ENCODE peak calls at places on chromosomes 11 and 22, in seven cellular contexts. K is H1, M is HepG2, S is SK-N-SH, F is GM12878, P is K562, X is GM12891. R is an unnamed sample.

GRCh38 chr11:9516113-9516512 is 55.3 kb downstream of the ZNF143 start:
- DNase-seq in K (no peak), M (no peak), S (no peak), F (no peak), P (no peak), X (no peak), R (no peak)

GRCh38 chr22:31952094-31952401 is 7.7 kb downstream of the YWHAH start:
- DNase-seq in K (no peak), M (no peak), S (peak), F (no peak), P (no peak), X (no peak), R (no peak)

GRCh38 chr11:124069429-124070401 is 28.6 kb upstream of the OR10G7 start:
- DNase-seq in K (peak), M (peak), S (peak), F (peak), P (peak), X (no peak), R (no peak)

GRCh38 chr22:49826603-49827306 is 918 bp downstream of the BRD1 start:
- DNase-seq in K (no peak), M (no peak), S (peak), F (no peak), P (peak), X (no peak), R (no peak)

GRCh38 chr22:25829808-25830777 is 88.1 kb downstream of the MYO18B start:
- DNase-seq in K (no peak), M (peak), S (no peak), F (no peak), P (no peak), X (no peak), R (no peak)

GRCh38 chr22:43482310-43482625 is 70.5 kb downstream of the MPPED1 start:
- DNase-seq in K (no peak), M (no peak), S (no peak), F (no peak), P (no peak), X (no peak), R (no peak)

GRCh38 chr22:31088233-31088986 is 7.3 kb downstream of the SMTN start:
- DNase-seq in K (no peak), M (no peak), S (peak), F (no peak), P (no peak), X (no peak), R (peak)

GRCh38 chr22:43249789-43250188 is 62.9 kb upstream of the TTLL12 start:
- DNase-seq in K (no peak), M (no peak), S (no peak), F (no peak), P (no peak), X (no peak), R (no peak)

GRCh38 chr11:66653123-66653522 is 14.6 kb downstream of the RBM4 start:
- DNase-seq in K (no peak), M (no peak), S (no peak), F (no peak), P (peak), X (no peak), R (no peak)

GRCh38 chr11:63879598-63879997 is 37.4 kb downstream of the RCOR2 start:
- DNase-seq in K (no peak), M (no peak), S (no peak), F (no peak), P (no peak), X (no peak), R (no peak)

GRCh38 chr22:39351689-39352214 is 2.0 kb downstream of the SYNGR1 start:
- DNase-seq in K (no peak), M (no peak), S (no peak), F (peak), P (no peak), X (no peak), R (peak)

DNA sequence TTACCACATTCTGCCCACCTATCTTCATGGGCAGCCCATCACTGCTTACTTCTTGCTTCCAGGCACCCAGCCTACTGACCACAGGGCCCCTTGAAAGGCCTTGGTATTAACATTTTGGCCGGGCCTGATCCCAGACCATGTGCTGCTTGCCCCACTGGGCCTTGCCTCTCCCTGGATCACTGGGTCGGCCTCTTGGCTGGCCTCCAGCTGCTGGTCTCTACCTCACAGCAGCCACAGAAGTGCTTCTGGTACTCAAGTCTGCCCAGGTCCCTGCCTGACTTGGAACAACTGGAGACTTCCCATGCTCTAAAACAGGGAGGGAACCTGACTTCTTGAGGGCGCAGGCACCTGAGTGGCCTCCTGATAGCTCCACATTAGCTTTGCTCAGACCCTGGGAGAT is 63.6 kb downstream of the THAP12 start:
- DNase-seq in K (no peak), M (no peak), S (no peak), F (no peak), P (no peak), X (no peak), R (no peak)
- TF ChIP-seq TAF1 in K (no peak), M (no peak), S (no peak), F (no peak), P (no peak), X (no peak), R (no peak)

GRCh38 chr11:128472128-128473110 is 114.9 kb downstream of the ETS1 start:
- DNase-seq in K (no peak), M (peak), S (no peak), F (peak), P (no peak), X (no peak), R (no peak)

GRCh38 chr11:128469220-128469619 is 118.1 kb downstream of the ETS1 start:
- DNase-seq in K (no peak), M (no peak), S (no peak), F (peak), P (no peak), X (no peak), R (peak)

GRCh38 chr11:128473631-128474030 is 113.7 kb downstream of the ETS1 start:
- DNase-seq in K (no peak), M (no peak), S (no peak), F (peak), P (no peak), X (no peak), R (no peak)

GRCh38 chr11:128470081-128470480 is 117.3 kb downstream of the ETS1 start:
- DNase-seq in K (no peak), M (no peak), S (no peak), F (no peak), P (no peak), X (no peak), R (no peak)

GRCh38 chr11:128471138-128471661 is 116.2 kb downstream of the ETS1 start:
- DNase-seq in K (no peak), M (no peak), S (no peak), F (peak), P (no peak), X (no peak), R (no peak)
- TF ChIP-seq TAF1 in K (no peak), M (no peak), S (no peak), F (peak), P (no peak), X (peak), R (no peak)

GRCh38 chr11:109772846-109773400 is 320.3 kb upstream of the ZC3H12C start:
- DNase-seq in K (no peak), M (no peak), S (peak), F (no peak), P (no peak), X (no peak), R (no peak)
- TF ChIP-seq TAF1 in K (no peak), M (no peak), S (no peak), F (no peak), P (no peak), X (no peak), R (no peak)

GRCh38 chr11:61777234-61778090 is 14.9 kb downstream of the TMEM258 start:
- DNase-seq in K (no peak), M (no peak), S (peak), F (no peak), P (no peak), X (peak), R (peak)
- TF ChIP-seq TAF1 in K (no peak), M (no peak), S (no peak), F (no peak), P (no peak), X (no peak), R (no peak)

GRCh38 chr11:121930004-121930965 is 185.7 kb downstream of the BLID start:
- DNase-seq in K (no peak), M (no peak), S (no peak), F (peak), P (no peak), X (no peak), R (no peak)
- TF ChIP-seq TAF1 in K (no peak), M (no peak), S (no peak), F (no peak), P (no peak), X (no peak), R (no peak)

GRCh38 chr11:20417771-20418170 is 30.3 kb downstream of the PRMT3 start:
- DNase-seq in K (no peak), M (no peak), S (peak), F (no peak), P (no peak), X (no peak), R (no peak)

GRCh38 chr11:20415432-20415831 is 27.9 kb downstream of the PRMT3 start:
- DNase-seq in K (no peak), M (no peak), S (no peak), F (no peak), P (no peak), X (no peak), R (no peak)
- TF ChIP-seq TAF1 in K (no peak), M (no peak), S (no peak), F (no peak), P (no peak), X (no peak), R (no peak)

GRCh38 chr11:19594326-19594725 is 118.3 kb upstream of the NAV2 start:
- DNase-seq in K (no peak), M (no peak), S (no peak), F (no peak), P (no peak), X (no peak), R (no peak)
- TF ChIP-seq TAF1 in K (no peak), M (no peak), S (no peak), F (no peak), P (no peak), X (no peak), R (no peak)

GRCh38 chr11:69382131-69383128 is 88.5 kb downstream of the MYEOV start:
- DNase-seq in K (no peak), M (no peak), S (peak), F (peak), P (peak), X (no peak), R (peak)
- TF ChIP-seq TAF1 in K (no peak), M (no peak), S (no peak), F (no peak), P (peak), X (no peak), R (no peak)

GRCh38 chr11:27525824-27526516 is 19.4 kb upstream of the LIN7C start:
- DNase-seq in K (no peak), M (no peak), S (no peak), F (no peak), P (no peak), X (no peak), R (no peak)

GRCh38 chr11:27518522-27518921 is 12.0 kb upstream of the LIN7C start:
- DNase-seq in K (no peak), M (no peak), S (no peak), F (no peak), P (no peak), X (no peak), R (no peak)

GRCh38 chr11:27520226-27520625 is 13.7 kb upstream of the LIN7C start:
- DNase-seq in K (no peak), M (no peak), S (no peak), F (no peak), P (no peak), X (no peak), R (no peak)

GRCh38 chr11:27528711-27529110 is 22.1 kb upstream of the LIN7C start:
- DNase-seq in K (no peak), M (no peak), S (no peak), F (no peak), P (no peak), X (no peak), R (no peak)

DNA sequence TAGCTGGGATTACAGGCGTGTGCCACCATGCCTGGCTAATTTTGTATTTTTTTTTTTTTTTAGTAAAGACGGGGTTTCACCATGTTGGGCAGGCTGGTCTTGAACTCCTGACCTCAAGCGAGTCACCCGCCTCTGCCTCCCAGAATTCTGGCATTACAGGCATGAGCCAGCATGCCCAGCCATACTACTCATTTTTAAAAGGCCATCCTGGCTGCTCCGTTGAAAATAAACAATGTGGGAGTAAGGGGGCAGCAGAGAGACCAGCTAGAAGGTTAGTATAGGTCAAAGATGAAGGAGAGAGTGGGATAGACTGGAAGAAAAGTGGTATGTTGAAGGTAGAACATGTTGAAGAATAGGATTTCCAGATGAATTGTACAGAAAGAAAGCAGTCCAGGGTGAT is 17.6 kb upstream of the LIN7C start:
- DNase-seq in K (no peak), M (peak), S (peak), F (no peak), P (peak), X (no peak), R (no peak)
- TF ChIP-seq TAF1 in K (no peak), M (no peak), S (no peak), F (no peak), P (no peak), X (no peak), R (no peak)

GRCh38 chr22:44622147-44622427 is 79.9 kb upstream of the PRR5 start:
- DNase-seq in K (no peak), M (no peak), S (peak), F (no peak), P (peak), X (no peak), R (no peak)
- TF ChIP-seq TAF1 in K (no peak), M (no peak), S (no peak), F (no peak), P (no peak), X (no peak), R (no peak)